ENCODE peak calls at places on chromosomes 6 and 20, in five cellular contexts. T is HCT116, F is aorta, P is foreskin fibroblast, B is heart right ventricle. O is an unnamed sample.

GRCh38 chr6:1611572-1612385 is 2.1 kb downstream of the FOXC1 start:
- DNase-seq in P (peak), T (no peak), B (no peak), F (no peak), O (no peak)

GRCh38 chr6:170493354-170493753 is 59.8 kb downstream of the PSMB1 start:
- DNase-seq in T (no peak), F (no peak), P (no peak), B (no peak), O (no peak)

GRCh38 chr6:143015300-143015706 is 45.4 kb upstream of the AIG1 start:
- DNase-seq in P (no peak), B (no peak), F (no peak), T (no peak), O (no peak)

GRCh38 chr6:7197752-7198151 is 90.0 kb downstream of the RREB1 start:
- DNase-seq in P (no peak), F (no peak), T (no peak), B (no peak), O (no peak)

GRCh38 chr20:12638633-12639360 is 370.0 kb upstream of the SPTLC3 start:
- DNase-seq in P (no peak), B (no peak), T (no peak), F (no peak), O (no peak)

GRCh38 chr6:124795879-124796838 is 166.1 kb upstream of the RNF217 start:
- DNase-seq in P (peak), B (peak), T (no peak), F (no peak), O (peak)

GRCh38 chr6:12395898-12396297 is 105.7 kb downstream of the EDN1 start:
- DNase-seq in T (no peak), B (no peak), F (no peak), P (peak), O (no peak)

GRCh38 chr6:113412589-113413367 is 444.4 kb upstream of the MARCKS start:
- DNase-seq in B (no peak), F (no peak), T (no peak), P (peak), O (no peak)

GRCh38 chr20:8798505-8798904 is 270.4 kb upstream of the PLCB4 start:
- DNase-seq in F (no peak), T (no peak), P (peak), B (peak), O (no peak)

GRCh38 chr6:158068893-158069799 is 87.5 kb downstream of the SYNJ2 start:
- DNase-seq in T (no peak), P (peak), B (no peak), F (peak), O (peak)

GRCh38 chr20:40715491-40715890 is 26.5 kb upstream of the MAFB start:
- DNase-seq in F (no peak), T (no peak), B (no peak), P (no peak), O (no peak)

GRCh38 chr20:46767127-46767761 is 57.8 kb downstream of the SLC2A10 start:
- DNase-seq in P (peak), B (no peak), F (no peak), T (peak), O (peak)

GRCh38 chr6:87572860-87573259 is 16.9 kb downstream of the RARS2 start:
- DNase-seq in B (no peak), P (no peak), T (no peak), F (no peak), O (no peak)

GRCh38 chr6:131995924-131996323 is 44.8 kb upstream of the CCN2 start:
- DNase-seq in T (peak), B (no peak), P (peak), F (no peak), O (no peak)

GRCh38 chr6:131819507-131820228 is 11.8 kb downstream of the ENPP1 start:
- DNase-seq in T (no peak), B (peak), F (no peak), P (peak), O (peak)

GRCh38 chr20:50508171-50508761 is 1.9 kb upstream of the PTPN1 start:
- DNase-seq in T (no peak), P (peak), F (no peak), B (no peak), O (no peak)

GRCh38 chr6:110329729-110330436 is 28.3 kb downstream of the METTL24 start:
- DNase-seq in P (no peak), F (no peak), T (no peak), B (no peak), O (peak)

GRCh38 chr6:130674604-130675003 is 152.6 kb upstream of the SMLR1 start:
- DNase-seq in B (no peak), T (no peak), F (no peak), P (peak), O (no peak)

GRCh38 chr20:40339661-40340449 is 349.2 kb downstream of the MAFB start:
- DNase-seq in T (no peak), F (peak), B (peak), P (no peak), O (no peak)

GRCh38 chr6:27809939-27810767 is 102.0 kb downstream of the OR2B2 start:
- DNase-seq in P (peak), B (peak), F (peak), T (peak), O (peak)

GRCh38 chr20:16477632-16478031 is 95.6 kb downstream of the KIF16B start:
- DNase-seq in T (no peak), B (no peak), F (no peak), P (peak), O (peak)

GRCh38 chr20:35665949-35666288 is 1.2 kb upstream of the CPNE1 start:
- DNase-seq in F (no peak), P (no peak), T (no peak), B (no peak), O (no peak)

GRCh38 chr6:47464052-47464451 is 13.5 kb upstream of the CD2AP start:
- DNase-seq in B (no peak), P (no peak), F (no peak), T (no peak), O (no peak)

DNA sequence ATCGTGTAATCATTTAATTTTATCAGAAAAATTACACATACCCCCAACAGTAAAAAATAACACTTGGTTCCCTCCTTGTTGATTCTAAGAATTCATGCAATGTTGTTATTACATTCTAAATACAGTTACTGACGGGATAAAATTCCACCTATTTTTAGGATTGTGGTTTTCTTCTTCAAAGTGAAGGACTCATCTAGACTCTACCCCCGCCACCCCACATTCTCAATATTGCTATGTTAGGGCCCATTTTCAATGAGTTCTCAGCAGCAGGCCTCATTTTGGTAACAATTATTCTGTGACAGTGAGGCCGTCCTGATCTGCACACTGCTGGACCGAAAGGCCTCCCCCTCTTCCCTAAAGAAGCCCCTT is 43.5 kb downstream of the PREX1 start:
- DNase-seq in P (no peak), T (no peak), F (no peak), B (no peak), O (no peak)
- H3K4me3 ChIP-seq in P (no peak), T (no peak), F (no peak), B (no peak), O (no peak)

GRCh38 chr20:25090492-25091429 is 8.8 kb upstream of the VSX1 start:
- DNase-seq in B (no peak), F (no peak), P (no peak), T (no peak), O (no peak)
- H3K4me3 ChIP-seq in B (no peak), F (no peak), P (no peak), T (no peak), O (no peak)

GRCh38 chr20:23551383-23551782 is 16.9 kb downstream of the CST9L start:
- DNase-seq in P (no peak), F (no peak), B (no peak), T (no peak), O (no peak)
- H3K4me3 ChIP-seq in P (no peak), F (no peak), B (no peak), T (no peak), O (no peak)

GRCh38 chr6:111973897-111974639 is 79.8 kb upstream of the CCN6 start:
- DNase-seq in P (peak), F (no peak), T (no peak), B (no peak), O (no peak)

GRCh38 chr6:111975501-111975900 is 78.4 kb upstream of the CCN6 start:
- DNase-seq in T (no peak), B (no peak), P (no peak), F (no peak), O (no peak)

GRCh38 chr6:111971866-111972532 is 81.9 kb upstream of the CCN6 start:
- DNase-seq in F (no peak), B (no peak), T (no peak), P (peak), O (no peak)

GRCh38 chr6:111971181-111971829 is 82.6 kb upstream of the CCN6 start:
- DNase-seq in F (no peak), T (no peak), P (no peak), B (no peak), O (no peak)

GRCh38 chr6:111972714-111973678 is 80.9 kb upstream of the CCN6 start:
- DNase-seq in P (peak), T (no peak), F (peak), B (peak), O (peak)
- H3K4me3 ChIP-seq in P (peak), T (peak), F (no peak), B (no peak), O (no peak)

GRCh38 chr20:32285621-32286334 is 8.3 kb downstream of the KIF3B start:
- DNase-seq in F (no peak), B (peak), T (no peak), P (peak), O (peak)
- H3K4me3 ChIP-seq in F (no peak), B (no peak), T (no peak), P (no peak), O (no peak)

O was measured in hepatocyte.